ENCODE peak calls at places on chromosomes 7 and 10, in ten cellular contexts. X is esophagus squamous epithelium, Q is lower lobe of right lung, M is A549, A is neural progenitor cell, N is GM12865, O is endothelial cell, T is transverse colon, C is tibial nerve, W is progenitor cell of endocrine pancreas. Y is an unnamed sample.
A peak's percentile ranks its signal among the peaks of the same experiment; 100 is the strongest.

GRCh38 chr10:117334075-117334474 is 41.2 kb downstream of the PDZD8 start:
- DNase-seq in N (no peak), W (no peak), M (no peak), X (no peak), O (no peak), A (no peak), C (no peak), Q (no peak), T (no peak), Y (no peak)

GRCh38 chr10:100913470-100913865 is 705 bp downstream of the SLF2 start:
- DNase-seq in Q (no peak), O (no peak), M (no peak), W (no peak), X (no peak), C (no peak), A (no peak), T (no peak), N (no peak), Y (no peak)

GRCh38 chr7:46682841-46683624 is 762.0 kb upstream of the IGFBP3 start:
- DNase-seq in A (no peak), O (no peak), Q (no peak), M (no peak), N (peak; percentile 73), X (no peak), C (no peak), T (no peak), W (no peak), Y (no peak)

GRCh38 chr10:73934074-73934473 is 23.1 kb downstream of the PLAU start:
- DNase-seq in Q (no peak), T (no peak), X (no peak), W (no peak), N (no peak), C (no peak), O (no peak), A (no peak), M (no peak), Y (no peak)

GRCh38 chr10:4334853-4335252 is 491.2 kb upstream of the AKR1E2 start:
- DNase-seq in C (no peak), N (no peak), W (no peak), M (no peak), A (no peak), X (no peak), O (no peak), Q (no peak), T (no peak), Y (no peak)

GRCh38 chr10:85293483-85293882 is 965.1 kb downstream of the CCSER2 start:
- DNase-seq in C (no peak), W (no peak), A (no peak), X (no peak), M (no peak), O (no peak), T (no peak), Q (no peak), N (no peak), Y (no peak)

GRCh38 chr7:12256025-12256570 is 45.0 kb downstream of the TMEM106B start:
- DNase-seq in A (no peak), Q (no peak), C (no peak), M (peak; percentile 14), T (no peak), O (no peak), N (no peak), X (no peak), W (no peak), Y (no peak)

GRCh38 chr7:43747703-43748102 is 10.8 kb upstream of the BLVRA start:
- DNase-seq in W (no peak), X (no peak), O (no peak), T (no peak), M (no peak), A (no peak), C (no peak), N (no peak), Q (no peak), Y (no peak)

GRCh38 chr7:39670934-39671333 is 47.6 kb downstream of the RALA start:
- DNase-seq in O (no peak), X (no peak), T (no peak), W (no peak), N (no peak), Q (no peak), C (no peak), A (no peak), M (no peak), Y (no peak)

GRCh38 chr10:9301148-9301547 is 1246.7 kb downstream of the GATA3 start:
- DNase-seq in A (no peak), O (no peak), T (no peak), N (no peak), Q (no peak), C (no peak), W (no peak), X (no peak), M (peak; percentile 21), Y (no peak)

DNA sequence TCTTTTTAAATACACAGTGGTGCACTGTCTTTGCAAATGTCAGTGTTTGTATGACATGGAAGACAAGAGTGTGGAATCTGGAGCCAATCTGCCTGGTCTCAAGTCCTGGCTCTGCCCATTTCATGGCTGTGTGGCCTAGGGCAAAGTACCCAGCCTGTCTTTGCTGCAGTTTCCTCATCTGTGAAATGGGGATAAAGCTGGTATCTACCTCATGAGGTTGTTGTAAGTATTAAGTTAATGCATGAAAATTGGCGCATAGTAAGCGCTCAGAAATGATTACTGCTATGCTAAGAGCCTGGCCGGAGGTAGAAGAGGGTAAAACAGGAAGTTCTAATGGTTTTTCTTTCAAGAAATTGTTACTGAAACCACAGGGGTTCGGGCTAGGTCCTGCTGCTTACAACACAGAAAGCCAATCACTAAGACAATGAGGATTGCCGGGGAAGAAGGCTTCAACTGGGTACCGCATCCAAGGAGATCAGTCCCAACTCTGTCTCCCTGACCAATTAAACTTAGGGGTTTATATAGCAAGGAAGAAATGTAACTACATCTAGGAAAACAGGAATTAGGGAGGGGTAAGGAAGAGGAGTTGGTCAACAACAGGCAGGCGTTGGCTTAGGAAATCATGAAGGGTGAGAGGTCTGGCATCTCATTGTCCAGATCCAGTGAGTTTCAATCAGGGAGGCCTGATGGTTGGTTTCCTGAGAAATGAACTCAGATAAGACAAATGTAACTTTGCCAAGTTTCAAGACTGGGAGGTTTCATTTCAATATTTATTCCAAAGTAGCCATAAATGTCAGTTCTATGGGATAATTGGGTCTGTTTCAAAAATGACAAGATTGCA is 56.9 kb downstream of the CHST3 start:
- DNase-seq in C (no peak), O (no peak), W (no peak), T (no peak), X (no peak), Q (no peak), N (no peak), A (no peak), M (no peak), Y (no peak)
- TF ChIP-seq CTCF in C (no peak), O (no peak), W (no peak), T (no peak), X (no peak), Q (no peak), N (no peak), A (no peak), M (no peak), Y (no peak)

DNA sequence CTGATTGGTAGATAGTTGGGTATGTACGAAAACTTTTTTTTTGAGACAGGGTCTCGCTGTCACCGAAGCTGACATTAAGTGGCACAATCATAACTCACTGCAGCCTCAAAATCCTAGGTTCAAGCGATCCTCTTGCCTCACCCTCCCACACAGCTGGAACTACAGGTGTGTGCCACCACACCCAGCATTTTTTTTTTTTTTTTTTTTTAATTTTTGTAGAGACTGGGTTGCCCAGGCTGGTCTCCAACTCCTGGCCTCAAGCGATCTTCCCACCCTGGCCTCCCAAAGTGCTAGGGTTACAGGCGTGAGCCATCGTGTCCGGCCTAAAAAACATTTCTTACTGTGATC is 1.5 kb upstream of the LRRC27 start:
- DNase-seq in N (no peak), X (no peak), A (no peak), Q (no peak), C (no peak), O (no peak), M (no peak), W (no peak), T (no peak), Y (no peak)
- TF ChIP-seq CTCF in N (no peak), X (no peak), A (no peak), Q (no peak), C (no peak), O (no peak), M (no peak), W (no peak), T (no peak), Y (no peak)

GRCh38 chr10:14975672-14976273 is 16.6 kb downstream of the MEIG1 start:
- DNase-seq in C (no peak), W (no peak), T (no peak), N (no peak), M (peak; percentile 22), Q (no peak), O (no peak), X (no peak), A (no peak), Y (no peak)
- TF ChIP-seq CTCF in C (no peak), W (no peak), T (no peak), N (peak; percentile 22), M (peak; percentile 58), Q (no peak), O (no peak), X (no peak), A (peak; percentile 35), Y (peak; percentile 10)

DNA sequence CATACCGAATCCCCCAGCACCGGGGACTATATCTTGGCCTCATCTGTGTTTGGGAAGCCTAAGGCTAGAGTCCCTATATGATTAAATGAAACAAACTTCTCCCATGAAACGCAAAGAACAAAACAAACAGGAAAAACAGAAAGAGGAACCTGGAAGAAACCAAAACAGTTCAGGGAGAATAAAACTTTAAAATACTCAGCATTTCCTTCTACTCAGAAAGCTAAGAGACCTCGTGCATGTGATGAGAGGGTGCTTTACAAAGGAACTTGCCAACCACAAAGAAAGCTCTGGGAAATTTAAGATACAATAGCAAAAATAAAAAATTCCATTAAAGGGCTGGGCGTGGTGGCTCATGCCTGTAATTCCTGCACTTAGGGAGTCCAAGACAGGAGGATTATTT is 6.9 kb downstream of the PILRA start:
- DNase-seq in C (no peak), W (no peak), M (no peak), X (no peak), T (no peak), N (no peak), A (no peak), Q (no peak), O (no peak), Y (no peak)
- TF ChIP-seq CTCF in C (no peak), W (no peak), M (no peak), X (no peak), T (no peak), N (no peak), A (no peak), Q (no peak), O (no peak), Y (no peak)

GRCh38 chr10:124105594-124105993 is 12.2 kb upstream of the CHST15 start:
- DNase-seq in A (no peak), N (no peak), M (no peak), C (no peak), T (no peak), X (no peak), O (no peak), Q (no peak), W (no peak), Y (no peak)
- TF ChIP-seq CTCF in A (no peak), N (no peak), M (no peak), C (no peak), T (no peak), X (no peak), O (no peak), Q (no peak), W (no peak), Y (no peak)

GRCh38 chr10:69965086-69965485 is 87.6 kb upstream of the MACROH2A2 start:
- DNase-seq in X (no peak), O (no peak), C (peak; percentile 1), N (no peak), A (no peak), T (no peak), W (no peak), Q (no peak), M (no peak), Y (no peak)
- TF ChIP-seq CTCF in X (no peak), O (no peak), C (no peak), N (no peak), A (no peak), T (no peak), W (no peak), Q (no peak), M (no peak), Y (no peak)